ENCODE peak calls at places on chromosomes 11 and 22, in ten cellular contexts. B is transverse colon, W is HCT116, Z is H1, J is A549, S is esophagus squamous epithelium, A is spleen, X is adrenal gland, V is heart left ventricle, L is thyroid gland. Q is an unnamed sample. For H3K4me1, the result is how much of the 10 kb centered on the place peaks cover.

GRCh38 chr22:32920032-32920628 is 118.6 kb downstream of the TIMP3 start:
- DNase-seq in W (no peak), Z (no peak), J (no peak), L (no peak), V (peak), A (no peak), B (peak), X (peak), S (no peak), Q (peak)

GRCh38 chr11:130121430-130121978 is 38.1 kb upstream of the ST14 start:
- DNase-seq in V (no peak), W (peak), L (no peak), S (no peak), J (no peak), X (no peak), B (no peak), Z (no peak), A (no peak), Q (no peak)

GRCh38 chr11:96016978-96017502 is 93.1 kb upstream of the MTMR2 start:
- DNase-seq in X (no peak), S (no peak), L (no peak), A (no peak), V (no peak), B (no peak), Z (no peak), W (no peak), J (no peak), Q (no peak)

GRCh38 chr11:114132944-114133394 is 73.5 kb downstream of the ZBTB16 start:
- DNase-seq in A (peak), L (no peak), B (no peak), X (no peak), S (no peak), Z (no peak), J (no peak), V (no peak), W (no peak), Q (peak)

GRCh38 chr11:80165763-80166162 is 724.9 kb upstream of the TENM4 start:
- DNase-seq in Z (no peak), S (no peak), J (no peak), V (no peak), A (no peak), L (no peak), W (no peak), X (no peak), B (no peak), Q (no peak)

GRCh38 chr11:96276836-96277235 is 66.2 kb downstream of the MAML2 start:
- DNase-seq in S (no peak), X (no peak), B (no peak), J (no peak), A (no peak), V (no peak), Z (no peak), W (no peak), L (no peak), Q (no peak)

GRCh38 chr11:86292912-86293606 is 9.0 kb upstream of the HIKESHI start:
- DNase-seq in Z (no peak), X (no peak), J (no peak), L (no peak), A (no peak), B (no peak), S (no peak), V (no peak), W (no peak), Q (no peak)

GRCh38 chr11:128772814-128773213 is 78.9 kb downstream of the FLI1 start:
- DNase-seq in L (peak), W (no peak), V (peak), J (no peak), S (no peak), B (peak), Z (no peak), X (peak), A (peak), Q (no peak)

GRCh38 chr11:106177311-106177710 is 99.8 kb downstream of the AASDHPPT start:
- DNase-seq in B (no peak), V (no peak), S (no peak), A (no peak), Z (no peak), W (no peak), L (no peak), X (no peak), J (no peak), Q (no peak)

GRCh38 chr11:111185259-111185658 is 60.3 kb upstream of the POU2AF2 start:
- DNase-seq in L (no peak), V (no peak), S (no peak), A (no peak), X (no peak), W (no peak), Z (no peak), B (no peak), J (no peak), Q (no peak)

GRCh38 chr11:11533751-11534150 is 88.1 kb downstream of the GALNT18 start:
- DNase-seq in A (no peak), Z (no peak), B (no peak), W (no peak), L (no peak), X (no peak), V (no peak), J (no peak), S (no peak), Q (no peak)

GRCh38 chr11:81888391-81888790 is 845.3 kb downstream of the FAM181B start:
- DNase-seq in A (no peak), Z (no peak), W (no peak), S (no peak), B (no peak), L (no peak), J (no peak), V (no peak), X (no peak), Q (no peak)

GRCh38 chr11:94895971-94896370 is 77.4 kb downstream of the CWC15 start:
- DNase-seq in A (no peak), X (no peak), B (no peak), L (no peak), Z (no peak), S (no peak), V (no peak), J (no peak), W (no peak), Q (no peak)

GRCh38 chr11:121163658-121164308 is 62.7 kb downstream of the TECTA start:
- DNase-seq in W (peak), J (no peak), B (no peak), V (no peak), L (no peak), A (no peak), X (no peak), Z (no peak), S (no peak), Q (no peak)

GRCh38 chr11:70005107-70005818 is 72.9 kb upstream of the ANO1 start:
- DNase-seq in B (no peak), W (no peak), J (no peak), L (no peak), X (no peak), V (no peak), S (no peak), Z (no peak), A (no peak), Q (no peak)

GRCh38 chr11:44927174-44927661 is 23.5 kb downstream of the TP53I11 start:
- DNase-seq in V (peak), X (peak), Z (peak), L (peak), B (peak), A (peak), J (peak), W (peak), S (no peak), Q (peak)

GRCh38 chr11:71309611-71310010 is 57.2 kb upstream of the SHANK2 start:
- DNase-seq in J (no peak), V (no peak), A (peak), X (peak), W (no peak), Z (no peak), B (no peak), L (no peak), S (no peak), Q (peak)

GRCh38 chr11:100778386-100778785 is 91.3 kb downstream of the ARHGAP42 start:
- DNase-seq in Z (no peak), A (no peak), J (no peak), S (no peak), V (no peak), W (no peak), X (no peak), L (no peak), B (no peak), Q (no peak)

GRCh38 chr22:17368727-17369552 is at the start of gene CECR2:
- DNase-seq in S (no peak), Z (peak), J (no peak), B (peak), W (peak), V (peak), X (no peak), A (peak), L (peak), Q (no peak)

GRCh38 chr22:31162015-31162765 is 2.2 kb downstream of the RNF185 start:
- DNase-seq in L (no peak), S (no peak), A (no peak), J (no peak), V (no peak), B (no peak), X (no peak), Z (no peak), W (no peak), Q (no peak)

GRCh38 chr11:129853508-129854228 is 38.0 kb downstream of the TMEM45B start:
- DNase-seq in B (peak), W (no peak), X (peak), V (no peak), Z (no peak), J (no peak), A (no peak), L (peak), S (no peak), Q (peak)

GRCh38 chr11:83639995-83640758 is 354.0 kb upstream of the CCDC90B start:
- DNase-seq in A (no peak), S (no peak), X (no peak), Z (no peak), V (no peak), L (no peak), W (no peak), B (no peak), J (no peak), Q (no peak)

GRCh38 chr11:61654397-61654829 is 25.8 kb upstream of the DAGLA start:
- DNase-seq in A (peak), V (peak), S (no peak), L (peak), W (no peak), Z (no peak), X (peak), B (peak), J (no peak), Q (no peak)

GRCh38 chr22:39135092-39135896 is 17.2 kb downstream of the CBX7 start:
- DNase-seq in W (peak), X (no peak), B (peak), V (peak), Z (peak), J (peak), S (no peak), L (peak), A (peak), Q (peak)

GRCh38 chr22:36770946-36771340 is 5.0 kb downstream of the IFT27 start:
- DNase-seq in S (no peak), V (no peak), A (peak), L (no peak), B (no peak), W (no peak), J (no peak), X (no peak), Z (no peak), Q (no peak)

GRCh38 chr22:33779243-33779642 is 141.0 kb downstream of the LARGE1 start:
- DNase-seq in V (no peak), J (no peak), X (no peak), Z (no peak), L (no peak), B (no peak), A (no peak), S (no peak), W (no peak), Q (no peak)

GRCh38 chr11:2221591-2221990 is 48.8 kb downstream of the ASCL2 start:
- DNase-seq in J (no peak), L (no peak), S (no peak), B (no peak), W (no peak), A (no peak), Z (no peak), V (no peak), X (no peak), Q (no peak)
- H3K4me3 ChIP-seq in J (no peak), L (no peak), S (no peak), B (no peak), W (no peak), A (no peak), Z (no peak), V (no peak), X (no peak), Q (no peak)

GRCh38 chr11:77468527-77468926 is 5.4 kb downstream of the PAK1 start:
- DNase-seq in L (no peak), X (no peak), S (no peak), Z (no peak), J (no peak), B (no peak), V (no peak), W (no peak), A (no peak), Q (no peak)
- H3K4me1 ChIP-seq in L (under half), X (under half), S (under half), Z (under half), J (under half), B (under half), V (under half), W (under half), A (under half), Q (under half)

GRCh38 chr22:41301085-41302015 is at the start of gene ZC3H7B:
- DNase-seq in L (peak), X (peak), W (no peak), S (no peak), Z (no peak), B (peak), J (peak), V (peak), A (peak), Q (peak)
- TF ChIP-seq POLR2A in L (no peak), X (no peak), W (peak), S (no peak), Z (peak), B (peak), J (peak), V (no peak), A (peak), Q (peak)

GRCh38 chr22:42992886-42993479 is 22.0 kb downstream of the PACSIN2 start:
- DNase-seq in B (no peak), Z (no peak), V (no peak), S (no peak), A (no peak), L (peak), W (no peak), X (no peak), J (no peak), Q (no peak)
- H3K4me3 ChIP-seq in B (no peak), Z (no peak), V (no peak), S (no peak), A (no peak), L (no peak), W (no peak), X (no peak), J (peak), Q (no peak)

DNA sequence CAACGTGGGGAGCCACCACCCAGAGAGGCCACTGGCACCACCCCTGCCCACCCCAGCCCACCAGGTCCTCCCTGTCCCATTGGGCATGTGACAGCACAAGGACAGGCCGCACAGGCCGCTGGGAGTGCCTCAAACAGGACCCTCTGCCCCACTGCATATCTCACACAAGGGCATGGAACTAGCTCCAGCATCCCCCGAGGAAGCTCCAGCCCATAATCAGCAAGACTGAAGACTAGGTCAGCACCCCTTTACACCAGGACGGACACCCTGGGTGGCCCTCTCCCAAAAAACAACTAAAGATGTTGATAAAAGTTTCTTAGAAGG is 29.7 kb downstream of the GNB1L start:
- DNase-seq in B (no peak), V (no peak), Z (no peak), L (peak), J (no peak), W (no peak), X (peak), A (no peak), S (no peak), Q (no peak)
- H3K4me1 ChIP-seq in B (under half), V (under half), Z (under half), L (under half), J (under half), W (under half), X (under half), A (under half), S (under half), Q (under half)